ENCODE peak calls at places on chromosomes 7 and 10, in nine cellular contexts. T, D, C, O, N, L, X, E and V are unnamed samples.

GRCh38 chr7:43735802-43736603 is 6.7 kb upstream of the COA1 start:
- DNase-seq in T (no peak), D (no peak), C (no peak), O (no peak), N (no peak), L (peak), X (no peak), E (no peak), V (no peak)

GRCh38 chr10:132878730-132879407 is 63.5 kb downstream of the CFAP46 start:
- DNase-seq in T (no peak), D (no peak), C (peak), O (no peak), N (no peak), L (no peak), X (no peak), E (no peak), V (no peak)

GRCh38 chr10:111511751-111512150 is 434.9 kb downstream of the ADRA2A start:
- DNase-seq in T (no peak), D (no peak), C (no peak), O (no peak), N (no peak), L (no peak), X (no peak), E (no peak), V (no peak)

GRCh38 chr7:93895859-93896258 is 5.3 kb upstream of the TFPI2 start:
- DNase-seq in T (no peak), D (no peak), C (no peak), O (no peak), N (no peak), L (peak), X (no peak), E (no peak), V (no peak)

GRCh38 chr10:109062371-109062770 is 860.9 kb downstream of the XPNPEP1 start:
- DNase-seq in T (no peak), D (no peak), C (no peak), O (no peak), N (no peak), L (peak), X (no peak), E (no peak), V (no peak)

GRCh38 chr7:149245244-149245643 is 5.8 kb downstream of the ZNF212 start:
- DNase-seq in T (no peak), D (no peak), C (no peak), O (no peak), N (no peak), L (no peak), X (no peak), E (no peak), V (no peak)

GRCh38 chr7:113071465-113071864 is 15.2 kb downstream of the GPR85 start:
- DNase-seq in T (no peak), D (no peak), C (peak), O (peak), N (no peak), L (no peak), X (no peak), E (no peak), V (no peak)

GRCh38 chr7:54542920-54543539 is 855 bp downstream of the VSTM2A start:
- DNase-seq in T (no peak), D (peak), C (no peak), O (no peak), N (no peak), L (no peak), X (no peak), E (no peak), V (no peak)

GRCh38 chr7:37085600-37085999 is 361.3 kb upstream of the AOAH start:
- DNase-seq in T (no peak), D (no peak), C (no peak), O (no peak), N (no peak), L (no peak), X (no peak), E (no peak), V (no peak)

GRCh38 chr10:33333260-33334169 is 952 bp downstream of the NRP1 start:
- DNase-seq in T (no peak), D (no peak), C (peak), O (no peak), N (no peak), L (no peak), X (no peak), E (no peak), V (peak)

GRCh38 chr10:68047088-68047487 is 28.0 kb downstream of the HERC4 start:
- DNase-seq in T (no peak), D (no peak), C (no peak), O (no peak), N (no peak), L (no peak), X (no peak), E (no peak), V (no peak)

GRCh38 chr10:133230387-133231195 is 574 bp downstream of the UTF1 start:
- DNase-seq in T (no peak), D (no peak), C (peak), O (peak), N (no peak), L (peak), X (no peak), E (no peak), V (no peak)

GRCh38 chr7:44247868-44248651 is 47.3 kb downstream of the YKT6 start:
- DNase-seq in T (no peak), D (no peak), C (no peak), O (no peak), N (no peak), L (no peak), X (no peak), E (no peak), V (no peak)

GRCh38 chr10:83769421-83769820 is 369.9 kb upstream of the GHITM start:
- DNase-seq in T (no peak), D (no peak), C (no peak), O (no peak), N (no peak), L (no peak), X (no peak), E (no peak), V (no peak)

GRCh38 chr10:87658858-87659555 is 671 bp upstream of the PAPSS2 start:
- DNase-seq in T (no peak), D (no peak), C (no peak), O (no peak), N (no peak), L (no peak), X (no peak), E (no peak), V (no peak)

GRCh38 chr10:87661861-87662785 is 2.4 kb downstream of the PAPSS2 start:
- DNase-seq in T (no peak), D (no peak), C (no peak), O (no peak), N (no peak), L (no peak), X (no peak), E (no peak), V (no peak)

GRCh38 chr10:87659571-87660483 is at the start of gene PAPSS2:
- DNase-seq in T (peak), D (no peak), C (peak), O (peak), N (peak), L (peak), X (no peak), E (peak), V (peak)

GRCh38 chr10:87658383-87658795 is 1.3 kb upstream of the PAPSS2 start:
- DNase-seq in T (no peak), D (no peak), C (no peak), O (no peak), N (no peak), L (no peak), X (no peak), E (no peak), V (no peak)

GRCh38 chr10:87660484-87661133 is 931 bp downstream of the PAPSS2 start:
- DNase-seq in T (peak), D (no peak), C (peak), O (peak), N (peak), L (peak), X (no peak), E (peak), V (no peak)
- TF ChIP-seq POLR2A in T (no peak), D (no peak), C (peak), O (no peak), N (no peak), L (no peak), X (no peak), E (no peak), V (no peak)

GRCh38 chr7:97757824-97758223 is 25.9 kb downstream of the TAC1 start:
- DNase-seq in T (no peak), D (no peak), C (no peak), O (no peak), N (no peak), L (no peak), X (no peak), E (no peak), V (no peak)
- TF ChIP-seq POLR2A in T (no peak), D (no peak), C (no peak), O (no peak), N (no peak), L (no peak), X (no peak), E (no peak), V (no peak)

DNA sequence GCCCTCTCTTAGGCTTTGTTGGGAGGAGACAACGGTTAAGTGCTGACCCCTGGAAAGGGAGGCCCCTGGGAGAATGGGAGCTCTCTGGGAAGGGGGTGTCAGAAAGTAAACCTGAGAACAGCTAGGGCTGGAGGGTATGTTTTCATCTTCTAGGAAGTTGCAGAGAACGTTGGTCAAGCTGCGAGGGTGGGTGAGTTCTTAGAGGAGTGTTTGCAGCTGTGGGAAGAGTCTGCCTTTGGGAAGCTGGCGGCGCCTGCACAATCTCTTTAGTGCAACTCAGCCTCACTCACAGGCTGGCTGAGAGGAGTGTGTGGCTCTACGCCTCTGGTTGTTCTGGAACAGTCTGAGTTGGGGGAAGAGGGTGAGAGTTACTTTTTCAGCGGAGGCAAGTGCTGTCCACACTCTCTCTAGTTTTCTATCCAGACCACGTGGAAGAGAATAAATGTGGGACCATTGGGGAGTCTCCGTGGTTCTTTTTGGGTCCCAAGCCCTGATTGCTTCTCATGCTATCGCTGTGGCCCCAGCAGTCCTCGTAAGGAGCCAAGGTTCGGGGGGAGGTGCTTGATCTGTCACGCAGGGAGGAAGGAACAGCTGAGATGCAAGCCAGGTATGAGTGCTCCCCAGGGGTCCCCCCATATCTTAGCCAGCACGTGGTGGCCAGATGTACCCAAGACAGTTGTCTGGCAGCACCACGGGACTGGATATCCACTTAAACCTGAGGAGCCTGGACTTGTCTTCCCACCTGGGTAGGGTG is 237.2 kb downstream of the BUB3 start:
- DNase-seq in T (no peak), D (no peak), C (no peak), O (no peak), N (no peak), L (no peak), X (no peak), E (no peak), V (no peak)
- TF ChIP-seq POLR2A in T (no peak), D (no peak), C (no peak), O (no peak), N (no peak), L (no peak), X (no peak), E (no peak), V (no peak)

DNA sequence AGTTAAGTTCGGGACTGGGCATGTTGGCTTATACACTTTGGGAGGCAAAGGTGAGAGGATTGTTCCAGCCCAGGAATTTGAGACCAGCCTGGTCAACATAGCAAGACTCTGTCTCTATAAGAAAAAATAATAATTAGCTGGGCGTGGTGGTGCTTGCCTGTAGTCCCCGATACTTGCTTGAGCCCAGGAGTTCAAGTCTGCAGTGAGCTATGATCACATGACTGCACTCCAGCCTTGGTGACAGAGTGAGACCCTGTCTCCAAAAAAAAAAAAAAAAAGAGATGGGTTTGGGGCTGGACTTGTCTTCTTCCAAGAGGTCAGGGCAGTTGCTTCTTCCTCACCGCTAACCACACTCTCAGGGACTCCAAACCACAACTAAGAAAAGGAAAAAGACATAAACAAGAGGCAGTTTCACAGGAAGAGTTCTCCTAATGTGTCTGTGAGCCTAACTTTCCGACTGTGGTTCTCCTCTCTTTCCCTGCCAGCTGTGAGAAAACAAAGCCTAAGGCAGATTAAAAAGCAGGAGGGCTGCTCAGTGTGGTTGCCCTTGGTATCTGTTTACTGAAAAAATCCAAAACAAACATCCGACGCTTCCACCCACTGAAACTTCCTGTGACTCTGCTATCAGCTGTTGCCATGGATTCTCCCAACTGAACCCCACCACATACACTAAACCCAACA is 2.4 kb upstream of the SERPINE1 start:
- DNase-seq in T (no peak), D (no peak), C (no peak), O (no peak), N (no peak), L (no peak), X (no peak), E (no peak), V (no peak)
- TF ChIP-seq POLR2A in T (no peak), D (no peak), C (no peak), O (no peak), N (no peak), L (peak), X (no peak), E (no peak), V (no peak)

GRCh38 chr7:69598487-69599148 is 343 bp downstream of the AUTS2 start:
- DNase-seq in T (peak), D (peak), C (no peak), O (no peak), N (peak), L (no peak), X (no peak), E (peak), V (peak)
- TF ChIP-seq POLR2A in T (peak), D (peak), C (no peak), O (no peak), N (no peak), L (no peak), X (no peak), E (peak), V (no peak)

DNA sequence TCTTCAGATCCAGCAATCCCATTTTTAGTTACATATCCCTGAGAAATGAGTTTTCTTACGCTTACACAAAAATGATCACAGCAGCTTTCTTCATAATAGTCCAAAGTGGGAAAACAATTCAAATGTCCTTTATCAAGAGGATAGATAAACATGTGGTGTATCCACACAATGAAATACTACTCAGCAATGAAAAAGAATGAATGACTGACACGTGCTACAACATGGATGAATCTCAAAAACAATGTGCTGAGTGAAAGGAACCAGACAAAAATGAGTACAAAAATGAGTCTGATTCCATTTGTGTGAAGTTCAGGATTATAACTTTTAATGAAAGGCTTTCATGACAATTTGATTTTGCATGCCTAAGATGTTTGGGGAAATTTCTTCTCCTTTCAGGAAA is 139.1 kb downstream of the WNT2 start:
- DNase-seq in T (no peak), D (no peak), C (no peak), O (no peak), N (no peak), L (no peak), X (no peak), E (no peak), V (no peak)
- TF ChIP-seq POLR2A in T (no peak), D (no peak), C (no peak), O (no peak), N (no peak), L (no peak), X (no peak), E (no peak), V (no peak)

GRCh38 chr7:73596191-73597065 is 18.0 kb upstream of the TBL2 start:
- DNase-seq in T (no peak), D (no peak), C (no peak), O (no peak), N (no peak), L (no peak), X (no peak), E (no peak), V (no peak)
- TF ChIP-seq POLR2A in T (no peak), D (no peak), C (no peak), O (no peak), N (no peak), L (no peak), X (no peak), E (no peak), V (no peak)

DNA sequence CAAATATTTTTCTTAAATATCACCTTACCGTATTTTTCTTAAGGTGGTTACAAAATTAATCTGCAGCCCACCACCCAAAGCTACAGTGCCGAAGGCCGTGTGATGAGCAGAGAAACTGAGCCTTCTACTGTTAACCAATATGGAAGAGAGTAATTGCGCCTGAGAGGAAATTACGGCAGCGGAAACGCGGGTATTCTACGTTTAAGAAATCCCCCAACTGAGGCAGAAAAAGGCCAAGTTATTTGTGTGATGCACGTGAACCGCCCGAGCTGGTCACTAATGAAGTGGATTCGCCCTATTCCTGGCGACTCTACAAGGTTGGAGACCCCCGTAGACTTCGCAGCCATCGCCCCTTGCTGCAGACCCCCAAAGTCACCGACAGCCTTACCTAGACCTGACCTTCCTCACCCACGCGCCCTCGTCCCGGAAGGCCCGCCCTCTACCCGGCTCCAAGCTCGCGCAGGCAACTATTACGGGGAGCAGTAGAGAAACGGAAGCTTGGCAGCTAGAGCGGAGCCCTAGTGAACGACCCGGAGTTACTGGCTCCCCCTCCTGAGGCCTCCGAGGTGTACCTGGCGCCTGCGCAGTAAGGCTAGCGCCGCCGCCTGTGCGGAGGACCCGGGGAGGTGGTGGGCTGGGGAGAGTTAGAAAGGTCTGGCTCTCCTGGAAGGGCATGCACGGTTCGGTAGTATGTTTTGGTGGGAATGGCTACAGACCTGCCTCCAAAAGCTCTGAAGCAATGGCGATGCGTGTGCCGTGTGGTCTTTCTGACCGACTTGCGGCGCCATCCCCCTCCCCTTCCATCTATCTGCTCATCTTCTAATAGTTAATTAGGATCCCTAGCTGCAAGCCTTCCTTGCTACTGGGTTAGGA is at the start of gene MRPS33:
- DNase-seq in T (peak), D (peak), C (peak), O (peak), N (peak), L (peak), X (peak), E (peak), V (peak)
- TF ChIP-seq POLR2A in T (peak), D (peak), C (peak), O (peak), N (no peak), L (peak), X (no peak), E (peak), V (peak)